ENCODE peak calls at places on chromosomes 7 and 10, in seven cellular contexts. J is transverse colon, L is NAMALWA, S is M059J, H is LoVo, Z is LNCaP clone FGC, W is choroid plexus epithelial cell. P is an unnamed sample.

GRCh38 chr10:14022052-14022451 is 308.7 kb downstream of the FRMD4A start:
- DNase-seq in Z (no peak), H (no peak), L (no peak), W (no peak), J (no peak), S (no peak), P (no peak)

GRCh38 chr7:31102973-31103850 is 51.1 kb downstream of the ADCYAP1R1 start:
- DNase-seq in Z (no peak), J (no peak), W (no peak), S (no peak), H (no peak), L (no peak), P (no peak)

GRCh38 chr10:132958886-132959295 is 16.5 kb upstream of the CFAP46 start:
- DNase-seq in L (no peak), S (no peak), Z (peak; percentile 49), H (no peak), J (no peak), W (no peak), P (no peak)

GRCh38 chr7:30566596-30566995 is 28.1 kb upstream of the GARS1 start:
- DNase-seq in S (no peak), W (no peak), H (no peak), Z (no peak), L (no peak), J (no peak), P (peak; percentile 91)

GRCh38 chr7:2063562-2064360 is 169.0 kb downstream of the MAD1L1 start:
- DNase-seq in L (no peak), W (peak; percentile 61), H (peak; percentile 77), J (peak; percentile 81), S (no peak), Z (no peak), P (no peak)

GRCh38 chr7:45328397-45329080 is 170.9 kb downstream of the RAMP3 start:
- DNase-seq in L (no peak), J (no peak), S (peak; percentile 70), Z (no peak), H (no peak), W (no peak), P (peak; percentile 65)

GRCh38 chr7:82098410-82098809 is 328.6 kb upstream of the HGF start:
- DNase-seq in H (no peak), J (no peak), W (no peak), Z (no peak), L (no peak), S (no peak), P (no peak)

GRCh38 chr7:105218215-105218614 is 170.5 kb downstream of the SRPK2 start:
- DNase-seq in Z (no peak), H (peak; percentile 75), J (no peak), W (no peak), L (no peak), S (peak; percentile 60), P (peak; percentile 89)

GRCh38 chr7:12032146-12032545 is 178.9 kb upstream of the TMEM106B start:
- DNase-seq in S (peak; percentile 66), L (no peak), H (no peak), W (peak; percentile 15), Z (no peak), J (no peak), P (peak; percentile 55)

GRCh38 chr7:602341-603141 is 82.9 kb upstream of the PDGFA start:
- DNase-seq in J (peak; percentile 21), S (no peak), H (no peak), L (no peak), Z (no peak), W (no peak), P (no peak)

GRCh38 chr10:68594405-68594804 is 34.3 kb downstream of the TET1 start:
- DNase-seq in J (no peak), W (peak; percentile 67), H (no peak), Z (no peak), S (peak; percentile 97), L (no peak), P (peak; percentile 81)

GRCh38 chr10:107409517-107409916 is 245.0 kb upstream of the SORCS1 start:
- DNase-seq in W (peak; percentile 70), S (peak; percentile 22), Z (peak; percentile 2), L (peak; percentile 22), H (no peak), J (peak; percentile 34), P (peak; percentile 38)

GRCh38 chr7:133754718-133755117 is 372.4 kb upstream of the LRGUK start:
- DNase-seq in W (peak; percentile 41), S (no peak), Z (no peak), H (no peak), L (no peak), J (no peak), P (no peak)